ENCODE peak calls at places on chromosomes 7 and 10, in five cellular contexts. H, B, U, S and E are unnamed samples.
A peak's percentile ranks its signal among the peaks of the same experiment; 100 is the strongest.

GRCh38 chr10:132036153-132036886 is 29.4 kb upstream of the JAKMIP3 start:
- DNase-seq in H (peak; percentile 55), B (no peak), U (peak; percentile 54), S (no peak), E (no peak)

GRCh38 chr10:68871731-68872342 is 29.3 kb upstream of the DDX50 start:
- DNase-seq in H (peak; percentile 95), B (no peak), U (peak; percentile 36), S (no peak), E (no peak)

GRCh38 chr7:4642468-4643203 is 39.5 kb upstream of the FOXK1 start:
- DNase-seq in H (no peak), B (peak; percentile 27), U (peak; percentile 62), S (no peak), E (no peak)

GRCh38 chr10:98141484-98142073 is 7.1 kb downstream of the R3HCC1L start:
- DNase-seq in H (no peak), B (no peak), U (no peak), S (no peak), E (no peak)

GRCh38 chr7:74254858-74255379 is 720 bp upstream of the RFC2 start:
- DNase-seq in H (no peak), B (no peak), U (no peak), S (no peak), E (no peak)

GRCh38 chr10:7566891-7567290 is 99.9 kb downstream of the ITIH5 start:
- DNase-seq in H (no peak), B (no peak), U (no peak), S (no peak), E (no peak)

GRCh38 chr10:104441601-104442000 is 88.0 kb downstream of the CFAP58 start:
- DNase-seq in H (peak; percentile 94), B (no peak), U (peak; percentile 95), S (no peak), E (no peak)

GRCh38 chr7:97027427-97028234 is 3.0 kb upstream of the DLX5 start:
- DNase-seq in H (peak; percentile 91), B (peak; percentile 92), U (peak; percentile 90), S (peak; percentile 79), E (no peak)

GRCh38 chr7:2522780-2523433 is 3.3 kb downstream of the LFNG start:
- DNase-seq in H (peak; percentile 76), B (no peak), U (peak; percentile 52), S (peak; percentile 69), E (no peak)

GRCh38 chr7:142859829-142860228 is 5.0 kb downstream of the EPHB6 start:
- DNase-seq in H (no peak), B (no peak), U (peak; percentile 81), S (no peak), E (no peak)

GRCh38 chr7:42254217-42254616 is 17.2 kb upstream of the GLI3 start:
- DNase-seq in H (no peak), B (no peak), U (peak; percentile 92), S (no peak), E (no peak)

GRCh38 chr10:117255835-117256460 is 15.0 kb downstream of the SLC18A2 start:
- DNase-seq in H (no peak), B (peak; percentile 33), U (no peak), S (no peak), E (no peak)

GRCh38 chr10:13891542-13892431 is 305.0 kb downstream of the PRPF18 start:
- DNase-seq in H (peak; percentile 17), B (peak; percentile 81), U (peak; percentile 62), S (peak; percentile 80), E (no peak)

GRCh38 chr10:104824378-104825006 is 183.4 kb downstream of the SORCS3 start:
- DNase-seq in H (peak; percentile 48), B (no peak), U (peak; percentile 51), S (no peak), E (peak; percentile 29)

GRCh38 chr10:114753126-114753525 is 68.5 kb upstream of the FHIP2A start:
- DNase-seq in H (no peak), B (no peak), U (peak; percentile 24), S (no peak), E (no peak)

GRCh38 chr7:65441010-65441409 is 67.4 kb downstream of the ZNF92 start:
- DNase-seq in H (peak; percentile 30), B (no peak), U (peak; percentile 80), S (no peak), E (no peak)

GRCh38 chr7:80481196-80481884 is 30.5 kb downstream of the GNAT3 start:
- DNase-seq in H (peak; percentile 30), B (no peak), U (peak; percentile 13), S (no peak), E (peak; percentile 18)

GRCh38 chr7:39811161-39811614 is 138.9 kb upstream of the CDK13 start:
- DNase-seq in H (peak; percentile 90), B (no peak), U (peak; percentile 77), S (no peak), E (no peak)

GRCh38 chr10:15169555-15170407 is 1.3 kb upstream of the NMT2 start:
- DNase-seq in H (no peak), B (no peak), U (no peak), S (no peak), E (no peak)

GRCh38 chr7:135001390-135002165 is 15.3 kb downstream of the AGBL3 start:
- DNase-seq in H (no peak), B (no peak), U (peak; percentile 35), S (no peak), E (no peak)

GRCh38 chr10:117537904-117538524 is 4.5 kb upstream of the EMX2 start:
- DNase-seq in H (no peak), B (no peak), U (peak; percentile 83), S (no peak), E (no peak)

GRCh38 chr7:28474267-28474618 is 61.9 kb downstream of the CREB5 start:
- DNase-seq in H (no peak), B (no peak), U (peak; percentile 15), S (no peak), E (no peak)

GRCh38 chr7:36283711-36284130 is 105.9 kb upstream of the ANLN start:
- DNase-seq in H (no peak), B (no peak), U (no peak), S (peak; percentile 95), E (no peak)

GRCh38 chr10:80444124-80444523 is 10.0 kb upstream of the TSPAN14 start:
- DNase-seq in H (no peak), B (peak; percentile 27), U (no peak), S (no peak), E (no peak)

GRCh38 chr10:7274293-7274692 is 136.5 kb downstream of the SFMBT2 start:
- DNase-seq in H (no peak), B (no peak), U (no peak), S (no peak), E (no peak)

GRCh38 chr10:131778842-131779241 is 122.0 kb upstream of the PPP2R2D start:
- DNase-seq in H (no peak), B (no peak), U (no peak), S (no peak), E (no peak)

GRCh38 chr7:27173412-27174076 is 576 bp downstream of the HOXA10 start:
- DNase-seq in H (no peak), B (peak; percentile 86), U (peak; percentile 74), S (peak; percentile 92), E (no peak)
- H3K4me3 ChIP-seq in H (peak overlapping the region; percentile 41), B (peak overlapping the region; percentile 29), U (peak overlapping the region; percentile 83), S (peak overlapping the region; percentile 12), E (no peak overlapping the region)

GRCh38 chr10:10680496-10680895 is 337.2 kb upstream of the CELF2 start:
- DNase-seq in H (no peak), B (no peak), U (no peak), S (no peak), E (no peak)
- H3K27ac ChIP-seq in H (no peak overlapping the region), B (no peak overlapping the region), U (no peak overlapping the region), S (no peak overlapping the region), E (no peak overlapping the region)

GRCh38 chr7:55046582-55047347 is 27.9 kb downstream of the EGFR start:
- DNase-seq in H (no peak), B (no peak), U (no peak), S (no peak), E (no peak)
- H3K4me1 ChIP-seq in H (no peaks in the 10 kb centered on the region), B (no peaks in the 10 kb centered on the region), U (peaks cover 23% of the 10 kb centered on the region), S (peaks cover 24% of the 10 kb centered on the region), E (no peaks in the 10 kb centered on the region)

GRCh38 chr10:72261323-72262018 is 12.3 kb upstream of the DDIT4 start:
- DNase-seq in H (no peak), B (no peak), U (no peak), S (no peak), E (no peak)
- H3K4me3 ChIP-seq in H (peak overlapping the region; percentile 45), B (no peak overlapping the region), U (peak overlapping the region; percentile 71), S (peak overlapping the region; percentile 36), E (peak overlapping the region; percentile 18)

GRCh38 chr7:77699056-77699455 is 2.8 kb downstream of the RSBN1L start:
- DNase-seq in H (no peak), B (no peak), U (peak; percentile 30), S (no peak), E (no peak)
- H3K27ac ChIP-seq in H (no peak overlapping the region), B (no peak overlapping the region), U (peak overlapping the region; percentile 84), S (peak overlapping the region; percentile 98), E (no peak overlapping the region)

GRCh38 chr7:82393821-82394220 is 49.8 kb downstream of the CACNA2D1 start:
- DNase-seq in H (no peak), B (no peak), U (no peak), S (no peak), E (no peak)

GRCh38 chr7:82397846-82398245 is 45.7 kb downstream of the CACNA2D1 start:
- DNase-seq in H (no peak), B (no peak), U (no peak), S (no peak), E (no peak)

GRCh38 chr7:82395147-82395546 is 48.4 kb downstream of the CACNA2D1 start:
- DNase-seq in H (no peak), B (no peak), U (no peak), S (no peak), E (no peak)

DNA sequence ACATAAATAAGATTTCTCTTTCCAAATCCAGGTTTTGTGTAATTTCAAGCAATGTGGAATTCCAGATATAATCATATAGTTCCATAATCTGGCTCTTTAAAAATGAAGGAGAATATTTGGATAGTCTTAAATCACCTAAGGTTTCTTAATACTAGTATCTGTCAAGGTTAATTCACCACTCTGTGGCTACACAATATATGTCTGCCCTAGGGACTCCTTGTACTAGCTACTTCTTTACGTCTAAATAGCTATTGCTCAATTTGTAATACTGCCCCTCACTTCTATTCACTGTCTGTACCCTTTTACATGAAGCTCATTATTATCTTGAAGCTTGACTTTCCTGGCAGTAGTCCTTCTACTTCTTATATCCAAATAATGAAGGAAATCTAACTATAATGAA is 47.2 kb downstream of the CACNA2D1 start:
- DNase-seq in H (no peak), B (no peak), U (no peak), S (no peak), E (no peak)
- H3K4me1 ChIP-seq in H (peaks cover 60% of the 10 kb centered on the region), B (no peaks in the 10 kb centered on the region), U (no peaks in the 10 kb centered on the region), S (no peaks in the 10 kb centered on the region), E (no peaks in the 10 kb centered on the region)